ENCODE peak calls at places on chromosomes 11 and 22, in eight cellular contexts. I, L, G, F, R, S, M and V are unnamed samples.

GRCh38 chr11:70180906-70181305 is 22.2 kb upstream of the FADD start:
- DNase-seq in I (no peak), L (no peak), G (no peak), F (no peak), R (no peak), S (no peak), M (no peak), V (no peak)

GRCh38 chr11:88188251-88189030 is 13.2 kb upstream of the RAB38 start:
- DNase-seq in I (no peak), L (no peak), G (no peak), F (no peak), R (no peak), S (no peak), M (no peak), V (no peak)

GRCh38 chr11:95991545-95991944 is 67.6 kb upstream of the MTMR2 start:
- DNase-seq in I (no peak), L (peak; percentile 42), G (no peak), F (no peak), R (no peak), S (no peak), M (no peak), V (no peak)

GRCh38 chr11:77188323-77188911 is 60.4 kb downstream of the MYO7A start:
- DNase-seq in I (peak; percentile 81), L (peak; percentile 53), G (peak; percentile 72), F (peak; percentile 94), R (no peak), S (peak; percentile 86), M (peak; percentile 93), V (peak; percentile 47)

GRCh38 chr11:36027731-36028130 is 83.9 kb downstream of the LDLRAD3 start:
- DNase-seq in I (no peak), L (no peak), G (no peak), F (no peak), R (no peak), S (no peak), M (no peak), V (no peak)

GRCh38 chr11:75350743-75351540 is 519 bp downstream of the ARRB1 start:
- DNase-seq in I (no peak), L (no peak), G (peak; percentile 44), F (peak; percentile 87), R (no peak), S (peak; percentile 81), M (peak; percentile 51), V (peak; percentile 31)

GRCh38 chr22:27474711-27475547 is 326.6 kb downstream of the MN1 start:
- DNase-seq in I (peak; percentile 93), L (peak; percentile 79), G (peak; percentile 73), F (peak; percentile 89), R (peak; percentile 99), S (no peak), M (no peak), V (no peak)

GRCh38 chr22:44664149-44664548 is 37.9 kb upstream of the PRR5 start:
- DNase-seq in I (no peak), L (no peak), G (no peak), F (no peak), R (no peak), S (peak; percentile 63), M (peak; percentile 78), V (peak; percentile 44)

DNA sequence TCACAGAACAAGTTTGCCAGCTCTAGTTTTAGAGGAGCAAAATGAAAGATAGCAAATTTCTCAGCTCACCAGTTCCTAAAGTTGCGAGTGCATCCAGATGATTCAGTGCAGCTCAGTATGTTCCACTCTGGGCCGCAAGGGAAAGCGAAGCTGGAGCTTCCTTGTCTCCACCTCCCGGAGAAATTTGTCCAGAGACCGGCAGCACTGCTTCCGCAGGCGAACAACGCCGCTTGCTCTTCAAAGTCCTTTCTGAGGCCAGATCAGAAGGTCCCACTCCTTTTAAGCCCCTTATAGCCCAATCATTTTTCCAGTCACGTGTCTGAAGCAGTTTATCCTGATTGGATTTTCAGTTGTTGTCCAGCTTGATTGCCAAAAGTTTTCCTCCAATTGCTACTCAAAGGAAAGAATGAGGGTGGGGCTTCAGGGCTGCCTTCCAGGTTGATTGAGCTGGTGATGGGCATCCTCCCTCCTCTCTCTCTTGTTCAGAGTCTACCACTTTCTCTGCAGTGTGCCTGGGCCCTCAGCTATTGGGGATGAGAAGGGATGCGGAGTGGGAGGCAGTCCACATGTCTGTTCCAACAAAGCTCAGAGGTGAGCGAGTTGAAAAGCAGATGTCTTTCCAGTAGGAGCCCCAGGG is at the start of gene ZNF280A:
- DNase-seq in I (no peak), L (no peak), G (no peak), F (peak; percentile 55), R (no peak), S (no peak), M (peak; percentile 48), V (peak; percentile 7)
- H3K27ac ChIP-seq in I (no peak within 1 kb of the TSS), L (no peak within 1 kb of the TSS), G (no peak within 1 kb of the TSS), F (no peak within 1 kb of the TSS), R (no peak within 1 kb of the TSS), S (no peak within 1 kb of the TSS), M (peak within 1 kb of the TSS; percentile 21), V (no peak within 1 kb of the TSS)

GRCh38 chr11:69113646-69114340 is 41.9 kb upstream of the SMIM38 start:
- DNase-seq in I (no peak), L (no peak), G (no peak), F (no peak), R (no peak), S (peak; percentile 35), M (no peak), V (no peak)

GRCh38 chr11:69114811-69115523 is 40.8 kb upstream of the SMIM38 start:
- DNase-seq in I (no peak), L (no peak), G (peak; percentile 60), F (no peak), R (no peak), S (peak; percentile 57), M (no peak), V (no peak)

GRCh38 chr11:69116671-69117070 is 39.1 kb upstream of the SMIM38 start:
- DNase-seq in I (no peak), L (no peak), G (no peak), F (no peak), R (no peak), S (peak; percentile 37), M (no peak), V (no peak)

GRCh38 chr11:69114362-69114761 is 41.4 kb upstream of the SMIM38 start:
- DNase-seq in I (no peak), L (no peak), G (no peak), F (no peak), R (no peak), S (peak; percentile 26), M (no peak), V (no peak)

DNA sequence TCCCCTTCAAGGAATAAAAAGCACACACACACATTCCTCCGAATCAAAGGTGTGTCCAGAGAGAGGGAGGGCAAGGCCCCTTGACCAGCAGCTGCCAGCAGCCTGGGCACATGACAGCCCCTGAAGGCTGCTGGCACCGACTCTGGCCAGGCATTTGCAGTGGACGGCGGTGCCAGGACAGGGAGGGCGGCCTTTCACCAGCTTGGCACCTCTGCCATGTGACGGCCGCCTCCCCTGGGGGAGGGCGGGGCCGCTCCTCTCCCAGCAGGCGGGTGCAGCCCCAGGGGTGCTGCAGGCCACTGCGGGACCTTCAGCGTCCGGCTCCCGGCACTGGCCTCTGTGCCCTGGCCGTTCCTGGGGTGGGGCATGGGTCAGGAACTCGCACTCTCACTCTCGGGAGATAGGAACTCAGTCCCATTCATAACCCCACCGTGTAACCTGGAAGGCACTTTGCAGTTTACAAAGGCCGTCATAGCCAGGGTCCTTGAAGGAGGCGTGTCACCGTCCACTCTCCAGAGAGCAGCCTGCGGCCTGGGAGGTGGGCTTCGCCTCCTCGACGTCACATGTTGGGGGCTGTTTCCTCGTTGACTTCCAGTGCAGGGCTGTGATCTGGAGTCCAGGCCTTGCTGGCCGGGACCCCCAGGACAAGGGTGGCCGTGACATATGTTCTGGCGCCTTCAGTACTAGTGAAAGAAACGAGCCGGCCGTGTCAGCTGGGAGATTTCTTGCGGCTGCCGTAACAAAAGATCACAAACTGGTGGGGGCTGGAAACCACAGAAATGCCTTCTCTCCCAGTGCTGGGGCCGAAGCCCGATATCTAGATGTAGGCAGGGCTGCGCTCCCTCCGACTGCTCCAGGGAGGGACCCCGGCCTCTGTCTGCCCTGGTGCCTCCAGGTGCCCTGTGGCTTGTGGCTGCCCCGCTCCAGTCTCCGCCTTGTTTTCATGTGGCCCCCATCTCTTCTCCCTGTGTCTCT is 39.9 kb upstream of the SMIM38 start:
- DNase-seq in I (peak; percentile 95), L (no peak), G (peak; percentile 52), F (no peak), R (no peak), S (peak; percentile 90), M (no peak), V (peak; percentile 56)
- H3K27ac ChIP-seq in I (peak overlapping the region; percentile 59), L (no peak overlapping the region), G (no peak overlapping the region), F (no peak overlapping the region), R (no peak overlapping the region), S (peak overlapping the region; percentile 71), M (no peak overlapping the region), V (no peak overlapping the region)

GRCh38 chr11:64250406-64250874 is 890 bp upstream of the PLCB3 start:
- DNase-seq in I (no peak), L (no peak), G (no peak), F (no peak), R (no peak), S (no peak), M (no peak), V (no peak)

GRCh38 chr11:64249038-64249437 is 2.3 kb upstream of the PLCB3 start:
- DNase-seq in I (no peak), L (no peak), G (no peak), F (no peak), R (no peak), S (no peak), M (no peak), V (no peak)

GRCh38 chr11:64250875-64251721 is at the start of gene PLCB3:
- DNase-seq in I (peak; percentile 64), L (no peak), G (peak; percentile 52), F (peak; percentile 91), R (no peak), S (peak; percentile 69), M (peak; percentile 69), V (no peak)

GRCh38 chr11:64248578-64248977 is 1.8 kb upstream of the PPP1R14B start:
- DNase-seq in I (no peak), L (no peak), G (no peak), F (peak; percentile 89), R (no peak), S (no peak), M (no peak), V (no peak)

DNA sequence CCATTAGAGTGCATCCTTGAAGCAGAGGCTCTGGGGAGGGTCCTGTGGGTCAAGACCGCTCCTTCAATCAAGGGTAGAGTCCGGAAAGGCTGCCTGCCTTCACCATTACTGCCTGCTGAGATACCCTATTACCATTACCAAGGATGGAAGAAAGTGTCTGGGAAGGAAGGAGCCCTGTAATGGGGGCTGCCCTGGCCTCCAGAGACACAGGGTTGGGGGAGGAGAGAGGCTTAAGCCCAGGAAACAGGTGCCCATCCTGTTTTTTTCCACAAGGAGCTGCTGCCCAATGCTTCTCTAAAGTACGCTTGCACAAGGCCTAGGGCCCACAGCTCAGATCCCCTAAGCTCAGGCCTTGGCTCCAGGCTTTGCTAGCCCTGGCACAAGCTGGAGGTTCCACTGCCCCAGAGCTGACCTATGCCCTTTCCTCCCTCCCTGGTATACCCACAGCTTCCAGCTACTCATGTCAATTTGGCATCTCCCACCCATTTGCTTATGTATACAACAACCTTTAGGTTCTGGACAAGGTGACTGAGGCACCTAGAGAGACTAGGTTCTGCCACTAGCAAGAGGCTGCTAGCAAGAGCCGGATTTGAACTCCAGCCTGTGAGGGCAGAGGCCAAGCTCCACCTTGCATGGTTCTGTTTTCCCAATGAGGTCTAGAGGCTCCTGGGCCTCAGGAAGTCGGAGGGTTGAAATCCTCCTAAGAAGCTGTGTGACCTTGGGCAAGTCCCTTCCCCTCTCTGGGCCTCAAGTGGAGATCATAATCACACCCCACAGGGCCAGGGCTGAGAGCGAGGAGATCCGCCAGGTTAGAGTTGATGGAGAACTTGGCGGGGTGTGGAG is 1.5 kb upstream of the PLCB3 start:
- DNase-seq in I (no peak), L (no peak), G (no peak), F (peak; percentile 84), R (no peak), S (no peak), M (no peak), V (no peak)
- H3K27ac ChIP-seq in I (no peak overlapping the region), L (no peak overlapping the region), G (no peak overlapping the region), F (no peak overlapping the region), R (no peak overlapping the region), S (no peak overlapping the region), M (no peak overlapping the region), V (no peak overlapping the region)

DNA sequence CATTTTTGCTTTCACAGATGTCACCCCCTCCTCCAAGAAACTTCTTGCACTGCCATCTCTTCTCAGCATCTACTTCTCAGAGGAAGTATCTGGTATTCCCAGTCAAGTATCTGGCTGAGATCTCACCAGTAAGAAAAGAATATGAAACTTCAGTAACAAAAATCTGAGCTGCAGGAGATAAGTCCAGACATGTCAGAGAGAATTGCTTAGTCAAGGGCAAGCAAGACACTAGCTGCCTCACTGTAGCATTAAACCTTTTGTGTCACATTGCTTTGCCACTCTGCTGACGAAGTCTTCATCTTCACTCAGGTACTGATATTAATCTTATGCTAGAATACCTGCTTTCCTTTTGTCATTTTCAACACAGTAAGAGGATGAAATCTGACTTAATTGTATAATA is 70.6 kb upstream of the ZC3H12C start:
- DNase-seq in I (no peak), L (no peak), G (no peak), F (no peak), R (no peak), S (no peak), M (no peak), V (no peak)
- H3K27ac ChIP-seq in I (no peak overlapping the region), L (no peak overlapping the region), G (no peak overlapping the region), F (no peak overlapping the region), R (no peak overlapping the region), S (no peak overlapping the region), M (no peak overlapping the region), V (no peak overlapping the region)